ENCODE peak calls at places on chromosomes 3 and 15, in eight cellular contexts. G, X, S, L, A, W, J and M are unnamed samples.

GRCh38 chr15:25792128-25792527 is 71.0 kb downstream of the ATP10A start:
- DNase-seq in G (no peak), X (no peak), S (no peak), L (no peak), A (no peak), W (no peak), J (no peak), M (no peak)

GRCh38 chr15:98381446-98381845 is 266.9 kb upstream of the IGF1R start:
- DNase-seq in G (no peak), X (no peak), S (no peak), L (no peak), A (no peak), W (no peak), J (no peak), M (no peak)

GRCh38 chr3:184323696-184324095 is 9.3 kb downstream of the EIF4G1 start:
- DNase-seq in G (no peak), X (no peak), S (no peak), L (no peak), A (no peak), W (no peak), J (no peak), M (no peak)

GRCh38 chr3:48240711-48241491 is at the start of gene ZNF589:
- DNase-seq in G (peak; percentile 98), X (peak; percentile 99), S (peak; percentile 79), L (peak; percentile 93), A (peak; percentile 90), W (peak; percentile 63), J (peak; percentile 98), M (peak; percentile 65)

GRCh38 chr3:16124636-16125035 is 49.8 kb upstream of the GALNT15 start:
- DNase-seq in G (no peak), X (no peak), S (peak; percentile 100), L (no peak), A (no peak), W (peak; percentile 97), J (no peak), M (no peak)

GRCh38 chr3:37453393-37454391 is 279.3 kb upstream of the LRRFIP2 start:
- DNase-seq in G (peak; percentile 79), X (no peak), S (no peak), L (peak; percentile 64), A (no peak), W (no peak), J (peak; percentile 65), M (peak; percentile 23)

GRCh38 chr3:144831955-144832716 is 860.5 kb downstream of the DIPK2A start:
- DNase-seq in G (no peak), X (no peak), S (no peak), L (no peak), A (no peak), W (no peak), J (no peak), M (no peak)

GRCh38 chr3:125032683-125033082 is 23.1 kb downstream of the HEG1 start:
- DNase-seq in G (no peak), X (no peak), S (no peak), L (no peak), A (no peak), W (no peak), J (no peak), M (no peak)

GRCh38 chr15:61393949-61394348 is 164.8 kb upstream of the RORA start:
- DNase-seq in G (no peak), X (no peak), S (no peak), L (no peak), A (no peak), W (no peak), J (no peak), M (no peak)

GRCh38 chr3:173128633-173129032 is 12.4 kb downstream of the SPATA16 start:
- DNase-seq in G (no peak), X (no peak), S (no peak), L (no peak), A (no peak), W (no peak), J (no peak), M (no peak)

GRCh38 chr3:123275691-123276090 is 73.9 kb downstream of the SEC22A start:
- DNase-seq in G (no peak), X (no peak), S (no peak), L (no peak), A (no peak), W (no peak), J (no peak), M (no peak)

GRCh38 chr3:136621628-136622027 is 130.6 kb downstream of the STAG1 start:
- DNase-seq in G (no peak), X (no peak), S (peak; percentile 76), L (no peak), A (no peak), W (peak; percentile 24), J (no peak), M (no peak)

GRCh38 chr3:144362126-144362525 is 390.5 kb downstream of the DIPK2A start:
- DNase-seq in G (no peak), X (no peak), S (no peak), L (no peak), A (no peak), W (no peak), J (no peak), M (no peak)

GRCh38 chr3:191328383-191328962 is 721 bp upstream of the CCDC50 start:
- DNase-seq in G (peak; percentile 75), X (no peak), S (no peak), L (no peak), A (no peak), W (no peak), J (no peak), M (no peak)

GRCh38 chr15:48674876-48675275 is 29.4 kb upstream of the FBN1 start:
- DNase-seq in G (no peak), X (no peak), S (peak; percentile 65), L (no peak), A (no peak), W (no peak), J (no peak), M (no peak)

GRCh38 chr3:40841570-40842109 is 316.9 kb downstream of the ZNF621 start:
- DNase-seq in G (no peak), X (no peak), S (no peak), L (no peak), A (no peak), W (no peak), J (no peak), M (no peak)

GRCh38 chr15:50828610-50829206 is 63.2 kb upstream of the SPPL2A start:
- DNase-seq in G (peak; percentile 60), X (no peak), S (peak; percentile 86), L (no peak), A (peak; percentile 55), W (peak; percentile 21), J (no peak), M (no peak)

GRCh38 chr3:192685801-192686200 is 41.5 kb downstream of the FGF12 start:
- DNase-seq in G (no peak), X (no peak), S (no peak), L (no peak), A (no peak), W (no peak), J (no peak), M (no peak)

GRCh38 chr15:98787936-98788757 is 139.8 kb downstream of the IGF1R start:
- DNase-seq in G (peak; percentile 58), X (no peak), S (peak; percentile 38), L (no peak), A (peak; percentile 44), W (no peak), J (peak; percentile 49), M (no peak)

GRCh38 chr15:39310633-39311032 is 270.2 kb upstream of the THBS1 start:
- DNase-seq in G (no peak), X (no peak), S (peak; percentile 35), L (no peak), A (no peak), W (no peak), J (no peak), M (no peak)

GRCh38 chr15:43799209-43799944 is 643 bp downstream of the SERINC4 start:
- DNase-seq in G (peak; percentile 41), X (peak; percentile 84), S (no peak), L (peak; percentile 17), A (no peak), W (no peak), J (no peak), M (no peak)

DNA sequence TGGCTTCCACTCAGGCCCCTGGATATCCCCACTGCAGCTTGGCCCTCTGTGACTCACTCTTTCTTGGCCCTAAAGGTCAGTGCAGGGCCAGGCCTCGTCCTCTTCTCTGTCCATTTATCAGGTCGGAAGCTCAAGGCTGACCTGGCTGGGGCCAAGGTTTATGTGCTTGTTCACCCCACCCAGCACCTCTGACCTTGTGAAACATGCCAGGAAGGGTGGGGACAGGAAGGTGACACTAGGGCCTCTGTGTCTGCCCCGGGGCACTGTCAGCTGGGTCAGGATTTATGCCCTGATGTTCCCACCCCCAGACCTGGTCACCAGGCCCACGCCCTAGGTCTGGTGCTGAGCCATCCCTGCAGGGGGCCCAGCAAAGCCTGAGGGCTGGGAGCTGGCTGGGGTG is 103.8 kb downstream of the FBLN2 start:
- DNase-seq in G (no peak), X (no peak), S (no peak), L (no peak), A (no peak), W (no peak), J (no peak), M (no peak)
- H3K27ac ChIP-seq in G (no peak overlapping the region), X (no peak overlapping the region), S (no peak overlapping the region), L (no peak overlapping the region), A (no peak overlapping the region), W (no peak overlapping the region), J (no peak overlapping the region), M (no peak overlapping the region)

GRCh38 chr15:55394694-55395093 is 13.5 kb downstream of the CCPG1 start:
- DNase-seq in G (no peak), X (no peak), S (peak; percentile 7), L (no peak), A (no peak), W (no peak), J (no peak), M (no peak)
- H3K27ac ChIP-seq in G (peak overlapping the region; percentile 19), X (no peak overlapping the region), S (no peak overlapping the region), L (no peak overlapping the region), A (no peak overlapping the region), W (no peak overlapping the region), J (no peak overlapping the region), M (no peak overlapping the region)

GRCh38 chr3:535566-536416 is 339.2 kb downstream of the CHL1 start:
- DNase-seq in G (peak; percentile 56), X (no peak), S (peak; percentile 11), L (peak; percentile 60), A (no peak), W (no peak), J (peak; percentile 56), M (no peak)
- H3K27ac ChIP-seq in G (no peak overlapping the region), X (no peak overlapping the region), S (peak overlapping the region; percentile 24), L (peak overlapping the region; percentile 2), A (no peak overlapping the region), W (no peak overlapping the region), J (no peak overlapping the region), M (no peak overlapping the region)

GRCh38 chr3:119211803-119212202 is 28.9 kb downstream of the B4GALT4 start:
- DNase-seq in G (no peak), X (no peak), S (no peak), L (no peak), A (no peak), W (no peak), J (no peak), M (no peak)

GRCh38 chr3:119206611-119207511 is 33.5 kb downstream of the UPK1B start:
- DNase-seq in G (peak; percentile 94), X (no peak), S (no peak), L (peak; percentile 20), A (peak; percentile 66), W (no peak), J (no peak), M (no peak)

GRCh38 chr3:119205685-119206084 is 32.3 kb downstream of the UPK1B start:
- DNase-seq in G (no peak), X (no peak), S (no peak), L (no peak), A (peak; percentile 42), W (no peak), J (no peak), M (no peak)

GRCh38 chr3:119207512-119207875 is 33.2 kb downstream of the B4GALT4 start:
- DNase-seq in G (peak; percentile 19), X (no peak), S (no peak), L (no peak), A (no peak), W (no peak), J (no peak), M (no peak)

GRCh38 chr3:119211193-119211592 is 29.5 kb downstream of the B4GALT4 start:
- DNase-seq in G (peak; percentile 80), X (no peak), S (no peak), L (no peak), A (peak; percentile 51), W (no peak), J (no peak), M (no peak)
- H3K27ac ChIP-seq in G (peak overlapping the region; percentile 89), X (no peak overlapping the region), S (no peak overlapping the region), L (peak overlapping the region; percentile 54), A (peak overlapping the region; percentile 91), W (no peak overlapping the region), J (no peak overlapping the region), M (no peak overlapping the region)